ENCODE peak calls at places on chromosomes 2 and 18, in five cellular contexts. F is heart left ventricle, L is hepatocyte, V is fibroblast of pulmonary artery, Y is cardiac fibroblast. I is an unnamed sample.

GRCh38 chr2:224973112-224974016 is 68.9 kb downstream of the DOCK10 start:
- DNase-seq in V (no peak), L (no peak), F (no peak), Y (no peak), I (peak; percentile 54)

GRCh38 chr2:105329561-105330495 is at the start of gene TGFBRAP1:
- DNase-seq in L (peak; percentile 87), V (peak; percentile 36), F (peak; percentile 61), Y (peak; percentile 60), I (peak; percentile 51)

GRCh38 chr18:36187826-36188721 is 777 bp downstream of the MOCOS start:
- DNase-seq in Y (no peak), L (peak; percentile 41), V (no peak), F (no peak), I (peak; percentile 50)

GRCh38 chr2:109406301-109406700 is 207.5 kb downstream of the SEPTIN10 start:
- DNase-seq in F (no peak), L (no peak), V (no peak), Y (no peak), I (no peak)

GRCh38 chr2:30235008-30235655 is 3.8 kb downstream of the LBH start:
- DNase-seq in Y (no peak), V (no peak), L (no peak), F (no peak), I (no peak)

GRCh38 chr2:74021407-74021755 is 36.7 kb downstream of the TET3 start:
- DNase-seq in L (no peak), V (no peak), Y (no peak), F (no peak), I (no peak)

GRCh38 chr2:15159751-15160177 is 401.4 kb downstream of the NBAS start:
- DNase-seq in Y (peak; percentile 64), F (no peak), V (peak; percentile 73), L (peak; percentile 44), I (peak; percentile 48)

GRCh38 chr2:96529376-96530143 is 7.0 kb upstream of the ARID5A start:
- DNase-seq in L (no peak), V (no peak), Y (no peak), F (no peak), I (no peak)

GRCh38 chr2:198657520-198658121 is 800.1 kb downstream of the SATB2 start:
- DNase-seq in V (peak; percentile 7), F (no peak), L (peak; percentile 45), Y (peak; percentile 5), I (no peak)

GRCh38 chr2:186503827-186504606 is 18.0 kb downstream of the ZC3H15 start:
- DNase-seq in Y (peak; percentile 61), V (peak; percentile 59), F (no peak), L (peak; percentile 22), I (peak; percentile 43)

GRCh38 chr2:112275887-112276773 is 733 bp downstream of the ZC3H6 start:
- DNase-seq in Y (peak; percentile 96), V (peak; percentile 92), F (peak; percentile 94), L (peak; percentile 94), I (peak; percentile 88)
- H3K4me3 ChIP-seq in Y (peak overlapping the region; percentile 82), V (peak overlapping the region; percentile 88), F (peak overlapping the region; percentile 96), L (peak overlapping the region; percentile 68), I (peak overlapping the region; percentile 91)

GRCh38 chr18:67926929-67927864 is 410.7 kb upstream of the DSEL start:
- DNase-seq in V (no peak), L (no peak), Y (no peak), F (no peak), I (peak; percentile 13)
- TF ChIP-seq CTCF in V (no peak), L (no peak), Y (no peak), F (no peak), I (no peak)

DNA sequence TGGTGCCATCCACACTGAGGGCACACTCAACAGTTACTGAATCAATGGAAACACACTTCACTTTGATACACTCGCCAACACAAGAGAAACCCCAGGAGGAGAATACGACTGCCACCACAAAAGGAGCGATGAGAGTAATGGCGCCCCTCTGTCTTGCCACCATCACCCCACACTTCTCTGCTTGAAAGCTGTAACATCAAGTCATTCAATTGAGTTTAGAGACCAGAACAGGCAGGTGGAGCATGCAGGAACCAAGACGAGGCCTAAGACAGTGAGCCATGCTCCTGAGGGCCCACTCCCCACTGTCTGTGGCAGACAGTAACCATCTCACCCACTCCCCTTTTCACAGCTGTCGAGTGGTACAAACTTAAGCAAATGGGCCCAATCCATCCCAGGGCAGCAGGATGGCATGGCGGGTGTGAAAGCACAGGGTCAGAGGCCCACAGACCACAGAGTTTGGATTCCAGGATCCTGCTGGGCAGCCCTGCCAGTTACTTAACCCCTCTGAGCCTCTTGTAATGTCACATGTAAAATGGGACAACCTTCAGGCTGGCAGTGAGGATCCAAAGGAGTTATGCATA is 101.9 kb downstream of the TNS1 start:
- DNase-seq in F (no peak), L (no peak), Y (no peak), V (no peak), I (no peak)
- H3K4me3 ChIP-seq in F (peak overlapping the region; percentile 27), L (no peak overlapping the region), Y (no peak overlapping the region), V (no peak overlapping the region), I (no peak overlapping the region)

GRCh38 chr2:17830053-17831034 is 14.1 kb downstream of the MSGN1 start:
- DNase-seq in Y (peak; percentile 80), L (peak; percentile 89), V (peak; percentile 79), F (peak; percentile 77), I (peak; percentile 86)
- TF ChIP-seq CTCF in Y (peak; percentile 96), L (peak; percentile 89), V (peak; percentile 90), F (peak; percentile 89), I (peak; percentile 95)

GRCh38 chr2:222240676-222241049 is 58.1 kb downstream of the PAX3 start:
- DNase-seq in V (no peak), F (no peak), L (no peak), Y (no peak), I (no peak)

GRCh38 chr2:222241054-222241453 is 57.7 kb downstream of the PAX3 start:
- DNase-seq in F (no peak), Y (no peak), L (no peak), V (no peak), I (no peak)

GRCh38 chr2:222239945-222240675 is 58.7 kb downstream of the PAX3 start:
- DNase-seq in Y (no peak), L (peak; percentile 10), V (no peak), F (no peak), I (no peak)

GRCh38 chr2:222238072-222238471 is 60.7 kb downstream of the PAX3 start:
- DNase-seq in F (no peak), V (no peak), L (no peak), Y (no peak), I (no peak)

DNA sequence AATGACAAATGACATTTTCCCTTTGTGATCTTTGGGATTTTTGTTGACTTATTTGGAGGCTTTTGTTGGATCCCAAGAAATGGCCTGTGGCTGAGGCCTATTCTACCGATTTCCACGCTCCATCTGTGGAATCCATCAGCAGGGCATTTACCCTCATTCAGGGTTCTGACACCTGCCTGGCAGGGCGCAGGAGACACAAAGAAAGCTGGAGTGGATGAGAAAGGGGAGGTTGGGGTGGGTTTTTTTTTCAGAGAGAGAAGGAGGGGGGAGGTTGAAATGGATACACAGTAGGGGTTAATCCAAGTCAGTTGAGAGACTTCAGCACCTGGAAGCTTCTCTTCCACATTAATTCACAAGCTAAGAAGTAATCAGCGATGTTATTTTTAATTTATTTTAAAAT is 59.7 kb downstream of the PAX3 start:
- DNase-seq in Y (no peak), V (no peak), L (no peak), F (no peak), I (no peak)
- H3K4me3 ChIP-seq in Y (no peak overlapping the region), V (no peak overlapping the region), L (no peak overlapping the region), F (no peak overlapping the region), I (no peak overlapping the region)

GRCh38 chr2:60661073-60661738 is 94.9 kb upstream of the PAPOLG start:
- DNase-seq in V (no peak), L (no peak), Y (no peak), F (no peak), I (no peak)

GRCh38 chr2:60657673-60658072 is 98.4 kb upstream of the PAPOLG start:
- DNase-seq in L (no peak), F (no peak), Y (no peak), V (no peak), I (no peak)

GRCh38 chr2:60659026-60659425 is 97.0 kb upstream of the PAPOLG start:
- DNase-seq in Y (no peak), F (no peak), L (no peak), V (no peak), I (no peak)
- TF ChIP-seq CTCF in Y (no peak), F (no peak), L (no peak), V (no peak), I (no peak)

GRCh38 chr2:88628569-88628939 is 1.3 kb upstream of the EIF2AK3 start:
- DNase-seq in L (no peak), V (no peak), F (no peak), Y (no peak), I (no peak)
- H3K4me3 ChIP-seq in L (peak overlapping the region; percentile 5), V (peak overlapping the region; percentile 69), F (peak overlapping the region; percentile 57), Y (no peak overlapping the region), I (peak overlapping the region; percentile 56)

I was measured in foreskin fibroblast.